ENCODE peak calls at places on chromosomes 16 and 17, in six cellular contexts. D, Y, C, F, N and U are unnamed samples.

GRCh38 chr17:50062323-50063243 is 6.7 kb downstream of the ITGA3 start:
- DNase-seq in Y (peak; percentile 86), D (no peak), F (peak; percentile 45), C (no peak), N (no peak), U (no peak)

GRCh38 chr17:71472809-71473789 is 647.7 kb upstream of the SOX9 start:
- DNase-seq in Y (peak; percentile 27), N (peak; percentile 70), D (no peak), C (no peak), F (peak; percentile 65), U (peak; percentile 86)

GRCh38 chr17:12320286-12320685 is 299.6 kb downstream of the MAP2K4 start:
- DNase-seq in C (no peak), D (no peak), N (no peak), F (no peak), Y (peak; percentile 42), U (no peak)

GRCh38 chr17:77280304-77280910 is 139.6 kb downstream of the SEC14L1 start:
- DNase-seq in F (no peak), Y (no peak), N (no peak), D (no peak), C (no peak), U (peak; percentile 67)

GRCh38 chr16:82506734-82507133 is 120.0 kb upstream of the CDH13 start:
- DNase-seq in F (peak; percentile 98), D (no peak), Y (no peak), C (no peak), N (peak; percentile 88), U (peak; percentile 52)

GRCh38 chr16:62404857-62405611 is 368.8 kb upstream of the CDH8 start:
- DNase-seq in C (no peak), Y (no peak), F (no peak), N (no peak), D (no peak), U (no peak)

GRCh38 chr17:61467416-61468262 is 15.4 kb downstream of the TBX4 start:
- DNase-seq in C (no peak), F (no peak), D (no peak), N (no peak), Y (peak; percentile 59), U (no peak)

GRCh38 chr16:1134776-1135458 is 18.0 kb upstream of the CACNA1H start:
- DNase-seq in Y (no peak), D (no peak), N (peak; percentile 46), F (no peak), C (no peak), U (no peak)

GRCh38 chr17:2364132-2365116 is 27.1 kb downstream of the SGSM2 start:
- DNase-seq in Y (no peak), N (no peak), F (no peak), C (no peak), D (no peak), U (no peak)

GRCh38 chr17:56973520-56973919 is 4.4 kb upstream of the SCPEP1 start:
- DNase-seq in N (no peak), Y (no peak), D (no peak), F (no peak), C (no peak), U (peak; percentile 29)

GRCh38 chr16:17294856-17295255 is 175.9 kb downstream of the XYLT1 start:
- DNase-seq in C (no peak), D (no peak), N (no peak), F (no peak), Y (no peak), U (no peak)

GRCh38 chr17:40122466-40122943 is 734 bp downstream of the MSL1 start:
- DNase-seq in D (no peak), Y (peak; percentile 64), F (no peak), N (peak; percentile 9), C (no peak), U (no peak)